ENCODE peak calls at places on chromosomes 3 and 15, in seven cellular contexts. Q, V, D, N, F, U and E are unnamed samples.

GRCh38 chr3:99700637-99701268 is 62.4 kb downstream of the COL8A1 start:
- DNase-seq in Q (no peak), V (no peak), D (no peak), N (no peak), F (no peak), U (no peak), E (no peak)

GRCh38 chr3:104564045-104564643 is 802.6 kb upstream of the ALCAM start:
- DNase-seq in Q (peak), V (no peak), D (peak), N (peak), F (no peak), U (peak), E (no peak)

GRCh38 chr3:61821823-61822251 is 260.5 kb downstream of the PTPRG start:
- DNase-seq in Q (no peak), V (no peak), D (no peak), N (no peak), F (no peak), U (no peak), E (no peak)

GRCh38 chr3:13553686-13554085 is 4.8 kb downstream of the FBLN2 start:
- DNase-seq in Q (no peak), V (no peak), D (no peak), N (no peak), F (no peak), U (no peak), E (no peak)

GRCh38 chr15:65333441-65333820 is 29.0 kb downstream of the RNU5B-1 start:
- DNase-seq in Q (no peak), V (no peak), D (no peak), N (no peak), F (no peak), U (no peak), E (no peak)

GRCh38 chr3:74469713-74470112 is 144.7 kb downstream of the CNTN3 start:
- DNase-seq in Q (no peak), V (no peak), D (no peak), N (no peak), F (no peak), U (no peak), E (no peak)

GRCh38 chr3:144259267-144259666 is 287.6 kb downstream of the DIPK2A start:
- DNase-seq in Q (no peak), V (no peak), D (no peak), N (no peak), F (no peak), U (no peak), E (no peak)

GRCh38 chr3:30353711-30354467 is 252.5 kb upstream of the TGFBR2 start:
- DNase-seq in Q (peak), V (no peak), D (no peak), N (peak), F (no peak), U (no peak), E (no peak)

GRCh38 chr3:18127181-18127863 is 297.8 kb downstream of the SATB1 start:
- DNase-seq in Q (no peak), V (no peak), D (no peak), N (no peak), F (no peak), U (no peak), E (no peak)

GRCh38 chr3:134693226-134693625 is 42.4 kb upstream of the KY start:
- DNase-seq in Q (no peak), V (no peak), D (no peak), N (no peak), F (no peak), U (no peak), E (no peak)

GRCh38 chr15:74610302-74610951 is 5.2 kb upstream of the CLK3 start:
- DNase-seq in Q (no peak), V (peak), D (no peak), N (no peak), F (no peak), U (no peak), E (no peak)

GRCh38 chr3:47250309-47251060 is 32.1 kb downstream of the KIF9 start:
- DNase-seq in Q (no peak), V (peak), D (peak), N (no peak), F (no peak), U (peak), E (peak)

GRCh38 chr3:112397529-112397928 is 64.6 kb downstream of the CD200 start:
- DNase-seq in Q (no peak), V (no peak), D (no peak), N (no peak), F (no peak), U (no peak), E (no peak)

GRCh38 chr15:57114070-57114469 is 195.6 kb downstream of the TCF12 start:
- DNase-seq in Q (no peak), V (no peak), D (no peak), N (no peak), F (no peak), U (no peak), E (no peak)

GRCh38 chr3:64975138-64975537 is 287.3 kb upstream of the ADAMTS9 start:
- DNase-seq in Q (no peak), V (peak), D (no peak), N (no peak), F (no peak), U (no peak), E (no peak)

GRCh38 chr3:23440416-23441294 is 237.5 kb downstream of the UBE2E2 start:
- DNase-seq in Q (no peak), V (no peak), D (no peak), N (no peak), F (no peak), U (no peak), E (no peak)

GRCh38 chr3:52428151-52429005 is 16.5 kb downstream of the SEMA3G start:
- DNase-seq in Q (no peak), V (no peak), D (peak), N (no peak), F (no peak), U (peak), E (peak)

GRCh38 chr3:179829391-179829790 is 176.6 kb downstream of the USP13 start:
- DNase-seq in Q (no peak), V (no peak), D (peak), N (no peak), F (no peak), U (no peak), E (no peak)

GRCh38 chr15:51051776-51052175 is 42.9 kb downstream of the TNFAIP8L3 start:
- DNase-seq in Q (no peak), V (peak), D (no peak), N (no peak), F (no peak), U (peak), E (peak)

GRCh38 chr15:48096813-48097212 is 24.0 kb upstream of the SLC24A5 start:
- DNase-seq in Q (no peak), V (no peak), D (no peak), N (no peak), F (no peak), U (no peak), E (no peak)

GRCh38 chr3:146037697-146038096 is 123.3 kb downstream of the PLOD2 start:
- DNase-seq in Q (no peak), V (no peak), D (no peak), N (no peak), F (no peak), U (no peak), E (no peak)

GRCh38 chr15:74364936-74365618 is 2.4 kb downstream of the CYP11A1 start:
- DNase-seq in Q (no peak), V (no peak), D (no peak), N (no peak), F (peak), U (no peak), E (no peak)

GRCh38 chr3:21436846-21437245 is 314.2 kb downstream of the ZNF385D start:
- DNase-seq in Q (no peak), V (no peak), D (peak), N (no peak), F (no peak), U (no peak), E (no peak)

GRCh38 chr3:36774072-36774471 is 9.7 kb upstream of the DCLK3 start:
- DNase-seq in Q (no peak), V (no peak), D (no peak), N (no peak), F (no peak), U (no peak), E (no peak)

GRCh38 chr3:179148446-179149238 is 485 bp downstream of the PIK3CA start:
- DNase-seq in Q (peak), V (peak), D (peak), N (peak), F (peak), U (peak), E (peak)

GRCh38 chr3:62266668-62267283 is 106.6 kb downstream of the FEZF2 start:
- DNase-seq in Q (no peak), V (no peak), D (no peak), N (no peak), F (no peak), U (no peak), E (no peak)

GRCh38 chr3:185896565-185896964 is 41.2 kb downstream of the TRA2B start:
- DNase-seq in Q (no peak), V (no peak), D (no peak), N (no peak), F (no peak), U (no peak), E (no peak)